ENCODE peak calls at places on chromosomes 7 and 10, in four cellular contexts. L, P, D and Y are unnamed samples. For H3K4me1, the result is how much of the 10 kb centered on the place peaks cover.

GRCh38 chr10:2631557-2631956 is 435.8 kb upstream of the PFKP start:
- DNase-seq in L (no peak), P (no peak), D (no peak), Y (no peak)

GRCh38 chr7:151125835-151126481 is 39.7 kb downstream of the AGAP3 start:
- DNase-seq in L (no peak), P (no peak), D (no peak), Y (no peak)

GRCh38 chr10:50552308-50552707 is 71.4 kb downstream of the SGMS1 start:
- DNase-seq in L (no peak), P (no peak), D (peak), Y (no peak)

GRCh38 chr10:123913688-123914268 is 22.2 kb upstream of the CPXM2 start:
- DNase-seq in L (no peak), P (no peak), D (no peak), Y (peak)

GRCh38 chr10:102646610-102647432 is 2.5 kb downstream of the TRIM8 start:
- DNase-seq in L (peak), P (no peak), D (peak), Y (peak)

GRCh38 chr10:3136336-3136735 is 36.2 kb downstream of the PITRM1 start:
- DNase-seq in L (no peak), P (peak), D (peak), Y (no peak)

GRCh38 chr7:155369-156000 is 36.9 kb upstream of the FAM20C start:
- DNase-seq in L (no peak), P (no peak), D (peak), Y (no peak)

GRCh38 chr10:59517961-59518360 is 155.6 kb upstream of the FAM13C start:
- DNase-seq in L (no peak), P (no peak), D (no peak), Y (no peak)

GRCh38 chr10:95485445-95485844 is 75.7 kb downstream of the SORBS1 start:
- DNase-seq in L (no peak), P (peak), D (no peak), Y (no peak)

GRCh38 chr7:33591481-33591880 is 313.9 kb upstream of the BMPER start:
- DNase-seq in L (no peak), P (no peak), D (peak), Y (no peak)

GRCh38 chr7:138974103-138974502 is 7.1 kb downstream of the KIAA1549 start:
- DNase-seq in L (no peak), P (no peak), D (no peak), Y (no peak)

GRCh38 chr7:106425017-106425719 is 140.4 kb upstream of the NAMPT start:
- DNase-seq in L (peak), P (peak), D (peak), Y (peak)

GRCh38 chr10:132137111-132138072 is 49.4 kb upstream of the DPYSL4 start:
- DNase-seq in L (no peak), P (peak), D (no peak), Y (no peak)

GRCh38 chr7:7956531-7957221 is 11.9 kb upstream of the GLCCI1 start:
- DNase-seq in L (no peak), P (no peak), D (peak), Y (no peak)

GRCh38 chr10:69572159-69573055 is 815 bp downstream of the NEUROG3 start:
- DNase-seq in L (no peak), P (no peak), D (peak), Y (no peak)

GRCh38 chr10:954396-954795 is 22.9 kb upstream of the LARP4B start:
- DNase-seq in L (no peak), P (peak), D (no peak), Y (no peak)

GRCh38 chr10:102413053-102413705 is 5.4 kb downstream of the PSD start:
- DNase-seq in L (no peak), P (no peak), D (no peak), Y (no peak)

GRCh38 chr10:102220612-102221011 is 5.5 kb upstream of the ELOVL3 start:
- DNase-seq in L (no peak), P (no peak), D (no peak), Y (no peak)

GRCh38 chr10:9198611-9199010 is 1144.1 kb downstream of the GATA3 start:
- DNase-seq in L (no peak), P (no peak), D (peak), Y (no peak)

GRCh38 chr7:34900891-34901493 is 136.3 kb downstream of the DPY19L1 start:
- DNase-seq in L (no peak), P (no peak), D (no peak), Y (no peak)

GRCh38 chr7:44064791-44065430 is 456 bp downstream of the PGAM2 start:
- DNase-seq in L (no peak), P (peak), D (no peak), Y (no peak)

GRCh38 chr7:251446-252175 is 38.4 kb upstream of the FOXL3 start:
- DNase-seq in L (no peak), P (no peak), D (no peak), Y (no peak)

GRCh38 chr7:29921404-29922010 is 68.1 kb downstream of the SCRN1 start:
- DNase-seq in L (no peak), P (no peak), D (peak), Y (no peak)

GRCh38 chr10:112677689-112678088 is 230.7 kb downstream of the VTI1A start:
- DNase-seq in L (no peak), P (no peak), D (no peak), Y (no peak)

GRCh38 chr10:117408436-117409384 is 33.5 kb upstream of the PDZD8 start:
- DNase-seq in L (no peak), P (no peak), D (no peak), Y (no peak)

GRCh38 chr10:20115929-20116328 is 299.7 kb downstream of the PLXDC2 start:
- DNase-seq in L (no peak), P (no peak), D (no peak), Y (no peak)

GRCh38 chr10:89426230-89426868 is 12.0 kb downstream of the IFIT5 start:
- DNase-seq in L (no peak), P (no peak), D (peak), Y (no peak)

GRCh38 chr10:118624747-118625146 is 29.3 kb upstream of the PRLHR start:
- DNase-seq in L (no peak), P (no peak), D (no peak), Y (no peak)

GRCh38 chr10:78937388-78937787 is 131.4 kb upstream of the ZMIZ1 start:
- DNase-seq in L (no peak), P (no peak), D (no peak), Y (no peak)

GRCh38 chr10:49579621-49580020 is 30.5 kb upstream of the SLC18A3 start:
- DNase-seq in L (no peak), P (no peak), D (no peak), Y (peak)

GRCh38 chr7:99210265-99210970 is 2.5 kb upstream of the KPNA7 start:
- DNase-seq in L (no peak), P (peak), D (no peak), Y (no peak)

GRCh38 chr10:707456-707855 is 18.0 kb upstream of the DIP2C start:
- DNase-seq in L (no peak), P (no peak), D (no peak), Y (no peak)

GRCh38 chr10:97319671-97320479 is 804 bp downstream of the FRAT1 start:
- DNase-seq in L (peak), P (peak), D (no peak), Y (no peak)

GRCh38 chr10:95513941-95514392 is 47.2 kb downstream of the SORBS1 start:
- DNase-seq in L (peak), P (peak), D (peak), Y (peak)

GRCh38 chr7:157306836-157307533 is 29.8 kb upstream of the DNAJB6 start:
- DNase-seq in L (no peak), P (no peak), D (no peak), Y (no peak)

GRCh38 chr7:106017657-106018056 is 54.6 kb downstream of the CDHR3 start:
- DNase-seq in L (no peak), P (no peak), D (no peak), Y (no peak)

GRCh38 chr10:123102673-123103072 is 33.1 kb upstream of the HMX3 start:
- DNase-seq in L (no peak), P (no peak), D (no peak), Y (no peak)

GRCh38 chr7:81789406-81790139 is 19.7 kb upstream of the HGF start:
- DNase-seq in L (no peak), P (no peak), D (peak), Y (no peak)

GRCh38 chr7:81788241-81788640 is 18.4 kb upstream of the HGF start:
- DNase-seq in L (no peak), P (no peak), D (no peak), Y (no peak)

GRCh38 chr7:81780914-81781693 is 11.3 kb upstream of the HGF start:
- DNase-seq in L (no peak), P (no peak), D (no peak), Y (no peak)

GRCh38 chr7:81783818-81784217 is 14.0 kb upstream of the HGF start:
- DNase-seq in L (no peak), P (no peak), D (no peak), Y (no peak)
- H3K4me1 ChIP-seq in L (under half), P (under half), D (under half), Y (under half)

DNA sequence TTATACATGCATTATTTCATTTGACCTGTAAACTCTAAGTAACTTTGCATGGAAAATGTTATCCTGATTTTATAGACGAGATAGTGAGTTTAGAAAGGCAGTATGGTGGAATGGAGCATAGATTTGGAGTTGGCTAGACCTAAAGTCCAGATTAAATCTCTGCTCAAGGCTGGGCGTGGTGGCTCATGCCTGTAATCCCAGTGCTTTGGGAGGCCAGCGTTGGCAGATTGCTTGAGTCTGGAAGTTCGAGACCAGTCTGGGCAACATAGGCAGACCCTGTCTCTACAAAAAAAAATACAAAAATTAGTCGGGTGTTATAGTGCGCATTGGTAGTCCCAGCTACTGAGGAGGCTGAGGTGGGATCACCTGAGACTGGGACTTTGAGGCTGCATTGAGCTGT is 9.4 kb downstream of the PTEN start:
- DNase-seq in L (no peak), P (no peak), D (no peak), Y (no peak)
- TF ChIP-seq POLR2A in L (no peak), P (no peak), D (no peak), Y (no peak)

GRCh38 chr7:36420307-36420706 is 30.6 kb downstream of the ANLN start:
- DNase-seq in L (no peak), P (no peak), D (no peak), Y (no peak)
- H3K4me1 ChIP-seq in L (under half), P (under half), D (under half), Y (under half)

DNA sequence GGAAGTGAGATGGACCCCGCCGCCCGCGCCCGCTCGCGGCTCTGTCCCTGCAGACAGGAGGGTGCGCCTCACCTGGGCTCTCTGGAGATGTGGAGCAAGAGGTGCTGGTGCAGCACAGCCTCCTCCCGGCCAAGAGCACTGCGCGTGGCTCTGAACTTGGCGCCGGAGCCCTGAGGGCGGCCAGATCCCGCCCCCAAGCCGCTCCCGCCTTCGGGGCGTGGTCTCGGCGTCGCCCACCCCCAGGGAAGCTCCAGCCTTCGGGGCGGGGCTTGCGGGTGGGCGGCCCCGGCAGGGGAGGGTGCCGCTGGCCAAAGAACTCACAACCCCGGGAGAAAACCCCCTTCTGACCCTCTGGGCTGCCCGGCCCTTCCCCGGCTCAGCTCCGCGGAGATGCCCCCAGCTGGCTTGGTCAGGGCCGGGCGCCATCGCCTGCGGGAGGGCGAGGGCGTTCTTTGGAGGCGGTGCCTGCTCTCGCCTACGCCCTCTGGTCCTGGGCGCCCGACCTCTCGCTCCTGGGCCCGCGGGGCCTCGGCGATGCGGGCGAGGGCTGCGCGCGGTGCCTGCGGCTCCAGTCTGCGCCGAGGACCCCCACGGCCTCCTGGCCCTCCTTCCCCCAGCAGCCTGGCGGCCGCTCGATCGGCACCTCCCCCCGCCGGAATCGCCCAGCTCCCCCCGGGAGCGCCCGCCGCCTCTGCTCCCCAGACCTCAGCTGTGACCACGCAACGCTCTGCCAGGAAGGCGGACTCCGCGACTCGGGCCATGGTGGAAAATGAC is at the start of gene ZNF488:
- DNase-seq in L (peak), P (peak), D (peak), Y (peak)
- TF ChIP-seq POLR2A in L (peak), P (no peak), D (no peak), Y (peak)